ENCODE peak calls at places on chromosomes 7 and 10, in four cellular contexts. One of them, this sample, is unnamed.

GRCh38 chr7:143901710-143902587 is at the start of gene TCAF1:
- DNase-seq in A549: peak
- DNase-seq in GM12878: peak
- DNase-seq in K562: peak
- DNase-seq in this sample: peak

GRCh38 chr7:7761340-7761973 is 43.0 kb upstream of the RPA3 start:
- DNase-seq in A549: peak
- DNase-seq in GM12878: no peak
- DNase-seq in K562: peak
- DNase-seq in this sample: peak

GRCh38 chr10:52322941-52323340 is 8.9 kb downstream of the DKK1 start:
- DNase-seq in A549: no peak
- DNase-seq in GM12878: no peak
- DNase-seq in K562: no peak
- DNase-seq in this sample: peak

GRCh38 chr10:60643874-60644273 is 134.4 kb upstream of the CDK1 start:
- DNase-seq in A549: no peak
- DNase-seq in GM12878: no peak
- DNase-seq in K562: no peak
- DNase-seq in this sample: no peak

GRCh38 chr10:48602401-48603135 is 2.3 kb downstream of the ARHGAP22 start:
- DNase-seq in A549: no peak
- DNase-seq in GM12878: no peak
- DNase-seq in K562: no peak
- DNase-seq in this sample: peak

GRCh38 chr7:146090023-146090645 is 26.5 kb upstream of the CNTNAP2 start:
- DNase-seq in A549: peak
- DNase-seq in GM12878: no peak
- DNase-seq in K562: peak
- DNase-seq in this sample: no peak

GRCh38 chr7:116526897-116527296 is 2.1 kb downstream of the CAV1 start:
- DNase-seq in A549: no peak
- DNase-seq in GM12878: no peak
- DNase-seq in K562: no peak
- DNase-seq in this sample: no peak

GRCh38 chr10:3426190-3426845 is 253.7 kb upstream of the PITRM1 start:
- DNase-seq in A549: peak
- DNase-seq in GM12878: no peak
- DNase-seq in K562: no peak
- DNase-seq in this sample: peak

GRCh38 chr10:25232229-25232628 is 57.4 kb downstream of the GPR158 start:
- DNase-seq in A549: no peak
- DNase-seq in GM12878: no peak
- DNase-seq in K562: no peak
- DNase-seq in this sample: no peak

GRCh38 chr10:103926722-103927319 is 8.8 kb upstream of the STN1 start:
- DNase-seq in A549: no peak
- DNase-seq in GM12878: no peak
- DNase-seq in K562: no peak
- DNase-seq in this sample: no peak

GRCh38 chr7:13336227-13336626 is 648.8 kb downstream of the ARL4A start:
- DNase-seq in A549: no peak
- DNase-seq in GM12878: no peak
- DNase-seq in K562: no peak
- DNase-seq in this sample: peak

GRCh38 chr10:75751232-75751631 is 319.8 kb downstream of the LRMDA start:
- DNase-seq in A549: no peak
- DNase-seq in GM12878: no peak
- DNase-seq in K562: no peak
- DNase-seq in this sample: no peak

GRCh38 chr7:135525426-135525825 is 15.5 kb upstream of the CNOT4 start:
- DNase-seq in A549: no peak
- DNase-seq in GM12878: no peak
- DNase-seq in K562: no peak
- DNase-seq in this sample: no peak

GRCh38 chr10:69434169-69434568 is 17.1 kb upstream of the TSPAN15 start:
- DNase-seq in A549: no peak
- DNase-seq in GM12878: no peak
- DNase-seq in K562: no peak
- DNase-seq in this sample: no peak

GRCh38 chr7:156606618-156607331 is 33.8 kb upstream of the RNF32 start:
- DNase-seq in A549: no peak
- DNase-seq in GM12878: no peak
- DNase-seq in K562: no peak
- DNase-seq in this sample: no peak

GRCh38 chr7:86833360-86833759 is 189.7 kb downstream of the GRM3 start:
- DNase-seq in A549: no peak
- DNase-seq in GM12878: no peak
- DNase-seq in K562: no peak
- DNase-seq in this sample: no peak

GRCh38 chr10:48366261-48366660 is 59.8 kb downstream of the MAPK8 start:
- DNase-seq in A549: peak
- DNase-seq in GM12878: no peak
- DNase-seq in K562: no peak
- DNase-seq in this sample: peak

GRCh38 chr10:17234541-17234940 is 6.5 kb downstream of the VIM start:
- DNase-seq in A549: no peak
- DNase-seq in GM12878: no peak
- DNase-seq in K562: no peak
- DNase-seq in this sample: no peak

GRCh38 chr7:101926265-101926664 is 108.8 kb downstream of the CUX1 start:
- DNase-seq in A549: no peak
- DNase-seq in GM12878: no peak
- DNase-seq in K562: no peak
- DNase-seq in this sample: no peak

GRCh38 chr10:26566525-26567348 is 128.6 kb downstream of the APBB1IP start:
- DNase-seq in A549: no peak
- DNase-seq in GM12878: no peak
- DNase-seq in K562: no peak
- DNase-seq in this sample: no peak

GRCh38 chr7:82164813-82165212 is 278.8 kb downstream of the CACNA2D1 start:
- DNase-seq in A549: peak
- DNase-seq in GM12878: no peak
- DNase-seq in K562: no peak
- DNase-seq in this sample: peak

GRCh38 chr10:77605466-77605865 is 32.1 kb downstream of the KCNMA1 start:
- DNase-seq in A549: peak
- DNase-seq in GM12878: no peak
- DNase-seq in K562: no peak
- DNase-seq in this sample: no peak

GRCh38 chr7:90761584-90761983 is 165.5 kb downstream of the CDK14 start:
- DNase-seq in A549: no peak
- DNase-seq in GM12878: no peak
- DNase-seq in K562: no peak
- DNase-seq in this sample: peak

GRCh38 chr10:118944959-118945622 is 84.4 kb upstream of the NANOS1 start:
- DNase-seq in A549: no peak
- DNase-seq in GM12878: no peak
- DNase-seq in K562: no peak
- DNase-seq in this sample: no peak

GRCh38 chr7:128434413-128435310 is 21.0 kb upstream of the HILPDA start:
- DNase-seq in A549: peak
- DNase-seq in GM12878: no peak
- DNase-seq in K562: no peak
- DNase-seq in this sample: no peak

GRCh38 chr7:20393021-20394015 is 62.6 kb downstream of the ITGB8 start:
- DNase-seq in A549: peak
- DNase-seq in GM12878: peak
- DNase-seq in K562: no peak
- DNase-seq in this sample: no peak

GRCh38 chr7:76225379-76225778 is 23.7 kb downstream of the SRRM3 start:
- DNase-seq in A549: no peak
- DNase-seq in GM12878: no peak
- DNase-seq in K562: peak
- DNase-seq in this sample: peak

GRCh38 chr10:26318672-26319071 is 102.1 kb downstream of the GAD2 start:
- DNase-seq in A549: no peak
- DNase-seq in GM12878: no peak
- DNase-seq in K562: no peak
- DNase-seq in this sample: no peak

GRCh38 chr7:13731643-13732042 is 257.8 kb downstream of the ETV1 start:
- DNase-seq in A549: no peak
- DNase-seq in GM12878: no peak
- DNase-seq in K562: no peak
- DNase-seq in this sample: peak

GRCh38 chr10:74047871-74048270 is 50.0 kb downstream of the VCL start:
- DNase-seq in A549: no peak
- DNase-seq in GM12878: no peak
- DNase-seq in K562: no peak
- DNase-seq in this sample: peak

GRCh38 chr7:45663167-45663921 is 89.2 kb downstream of the ADCY1 start:
- DNase-seq in A549: peak
- DNase-seq in GM12878: no peak
- DNase-seq in K562: peak
- DNase-seq in this sample: peak

GRCh38 chr10:29627201-29628105 is 7.3 kb downstream of the SVIL start:
- DNase-seq in A549: no peak
- DNase-seq in GM12878: no peak
- DNase-seq in K562: no peak
- DNase-seq in this sample: peak

GRCh38 chr7:96327429-96327828 is 5.5 kb upstream of the SLC25A13 start:
- DNase-seq in A549: no peak
- DNase-seq in GM12878: no peak
- DNase-seq in K562: no peak
- DNase-seq in this sample: no peak

GRCh38 chr7:146208484-146208883 is 91.9 kb downstream of the CNTNAP2 start:
- DNase-seq in A549: no peak
- DNase-seq in GM12878: no peak
- DNase-seq in K562: no peak
- DNase-seq in this sample: no peak

GRCh38 chr10:8248868-8249267 is 194.4 kb downstream of the GATA3 start:
- DNase-seq in A549: no peak
- DNase-seq in GM12878: no peak
- DNase-seq in K562: no peak
- DNase-seq in this sample: no peak

GRCh38 chr10:119360181-119360921 is 153.0 kb downstream of the GRK5 start:
- DNase-seq in A549: peak
- DNase-seq in GM12878: no peak
- DNase-seq in K562: peak
- DNase-seq in this sample: no peak

GRCh38 chr7:29946428-29947186 is 43.0 kb downstream of the SCRN1 start:
- DNase-seq in A549: peak
- DNase-seq in GM12878: no peak
- DNase-seq in K562: peak
- DNase-seq in this sample: no peak

GRCh38 chr7:17371656-17372524 is 73.4 kb downstream of the AHR start:
- DNase-seq in A549: peak
- DNase-seq in GM12878: no peak
- DNase-seq in K562: peak
- DNase-seq in this sample: peak

GRCh38 chr10:98269435-98269912 is 1.5 kb upstream of the LOXL4 start:
- DNase-seq in A549: peak
- DNase-seq in GM12878: no peak
- DNase-seq in K562: no peak
- DNase-seq in this sample: peak

GRCh38 chr7:20438665-20439376 is 108.1 kb downstream of the ITGB8 start:
- DNase-seq in A549: no peak
- DNase-seq in GM12878: peak
- DNase-seq in K562: no peak
- DNase-seq in this sample: no peak

GRCh38 chr7:34160261-34160752 is 255.0 kb downstream of the BMPER start:
- DNase-seq in A549: no peak
- DNase-seq in GM12878: no peak
- DNase-seq in K562: no peak
- DNase-seq in this sample: peak
- TF ChIP-seq ELK1 in A549: no peak
- TF ChIP-seq ELK1 in GM12878: no peak
- TF ChIP-seq ELK1 in K562: no peak
- TF ChIP-seq ELK1 in this sample: no peak

GRCh38 chr10:93437946-93438795 is 44.0 kb downstream of the MYOF start:
- DNase-seq in A549: peak
- DNase-seq in GM12878: no peak
- DNase-seq in K562: no peak
- DNase-seq in this sample: peak
- TF ChIP-seq ELK1 in A549: no peak
- TF ChIP-seq ELK1 in GM12878: no peak
- TF ChIP-seq ELK1 in K562: no peak
- TF ChIP-seq ELK1 in this sample: no peak

DNA sequence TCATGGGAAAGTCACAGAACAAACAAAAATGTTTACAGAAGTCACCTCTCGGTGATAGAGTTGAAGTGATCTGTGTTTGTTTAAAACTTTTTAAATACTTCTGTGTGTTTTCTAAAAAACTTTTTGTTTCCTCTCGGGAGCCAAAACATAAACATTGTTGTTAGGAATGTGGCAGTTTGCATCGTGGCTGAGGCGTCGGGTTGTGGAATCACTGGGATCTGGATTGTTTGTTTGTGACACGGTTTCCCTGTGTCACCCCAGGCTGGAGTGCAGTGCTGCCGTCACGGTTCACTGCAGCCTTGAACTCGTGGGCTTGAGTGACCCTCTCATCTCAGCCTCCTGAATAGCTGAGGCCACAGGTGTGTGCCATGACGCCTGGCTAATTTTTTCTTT is 29.0 kb upstream of the SUN1 start:
- DNase-seq in A549: peak
- DNase-seq in GM12878: no peak
- DNase-seq in K562: no peak
- DNase-seq in this sample: no peak
- TF ChIP-seq ELK1 in A549: no peak
- TF ChIP-seq ELK1 in GM12878: no peak
- TF ChIP-seq ELK1 in K562: no peak
- TF ChIP-seq ELK1 in this sample: no peak

GRCh38 chr7:149427096-149427680 is 33.7 kb downstream of the ZNF777 start:
- DNase-seq in A549: no peak
- DNase-seq in GM12878: no peak
- DNase-seq in K562: no peak
- DNase-seq in this sample: no peak

GRCh38 chr7:149422914-149423285 is 38.0 kb downstream of the ZNF777 start:
- DNase-seq in A549: no peak
- DNase-seq in GM12878: no peak
- DNase-seq in K562: no peak
- DNase-seq in this sample: no peak

GRCh38 chr7:149423441-149423970 is 37.4 kb downstream of the ZNF777 start:
- DNase-seq in A549: no peak
- DNase-seq in GM12878: no peak
- DNase-seq in K562: no peak
- DNase-seq in this sample: no peak

GRCh38 chr7:149420006-149420405 is 40.9 kb downstream of the ZNF777 start:
- DNase-seq in A549: no peak
- DNase-seq in GM12878: no peak
- DNase-seq in K562: no peak
- DNase-seq in this sample: no peak

GRCh38 chr7:149422065-149422913 is 38.6 kb downstream of the ZNF777 start:
- DNase-seq in A549: peak
- DNase-seq in GM12878: peak
- DNase-seq in K562: peak
- DNase-seq in this sample: peak
- TF ChIP-seq ELK1 in A549: no peak
- TF ChIP-seq ELK1 in GM12878: peak
- TF ChIP-seq ELK1 in K562: no peak
- TF ChIP-seq ELK1 in this sample: no peak